ENCODE peak calls at places on chromosomes 13 and 19, in five cellular contexts. A is CD4-positive, alpha-beta T cell; W is Peyer's patch; P is psoas muscle; N is heart right ventricle. F is an unnamed sample. For H3K9me3, the result is how much of the 10 kb centered on the place peaks cover.

GRCh38 chr19:45507864-45508680 is 793 bp downstream of the VASP start:
- DNase-seq in A (peak), N (no peak), W (peak), P (peak), F (peak)

GRCh38 chr13:112042496-112042895 is 24.5 kb upstream of the SOX1 start:
- DNase-seq in A (no peak), N (no peak), W (no peak), P (no peak), F (no peak)

GRCh38 chr19:35908977-35909683 is 1.0 kb upstream of the TYROBP start:
- DNase-seq in A (no peak), W (no peak), N (peak), P (peak), F (peak)

GRCh38 chr13:114065926-114066774 is 66.3 kb downstream of the RASA3 start:
- DNase-seq in P (no peak), N (peak), W (no peak), A (no peak), F (no peak)

GRCh38 chr19:11399667-11400066 is 15.6 kb upstream of the EPOR start:
- DNase-seq in W (no peak), A (no peak), N (no peak), P (no peak), F (no peak)

GRCh38 chr19:3366104-3366760 is at the start of gene NFIC:
- DNase-seq in N (peak), P (peak), A (peak), W (peak), F (peak)

GRCh38 chr13:42333613-42334328 is 61.8 kb downstream of the AKAP11 start:
- DNase-seq in W (no peak), A (no peak), N (no peak), P (no peak), F (peak)

GRCh38 chr19:45824531-45825262 is 9.6 kb upstream of the RSPH6A start:
- DNase-seq in N (no peak), A (no peak), W (no peak), P (peak), F (no peak)

GRCh38 chr13:73299787-73300186 is 241.0 kb downstream of the KLF5 start:
- DNase-seq in A (no peak), N (no peak), W (no peak), P (no peak), F (no peak)

GRCh38 chr19:37914908-37915307 is 7.9 kb downstream of the SIPA1L3 start:
- DNase-seq in N (no peak), W (no peak), A (no peak), P (no peak), F (no peak)

GRCh38 chr19:23261496-23262020 is 11.4 kb upstream of the ZNF724 start:
- DNase-seq in A (no peak), N (no peak), P (no peak), W (no peak), F (no peak)

GRCh38 chr13:22451345-22451744 is 729.4 kb upstream of the SGCG start:
- DNase-seq in A (no peak), P (peak), N (peak), W (no peak), F (no peak)

GRCh38 chr19:10603084-10603872 is 16.2 kb upstream of the AP1M2 start:
- DNase-seq in A (peak), W (peak), P (peak), N (peak), F (peak)

GRCh38 chr13:113216165-113217056 is 7.0 kb downstream of the CUL4A start:
- DNase-seq in W (no peak), N (peak), A (no peak), P (peak), F (peak)

GRCh38 chr19:44677019-44677809 is 5.9 kb downstream of the CEACAM19 start:
- DNase-seq in N (no peak), W (no peak), P (no peak), A (no peak), F (no peak)

GRCh38 chr13:27135023-27135422 is 36.6 kb downstream of the USP12 start:
- DNase-seq in N (no peak), P (no peak), A (no peak), W (no peak), F (no peak)

GRCh38 chr19:3397266-3398022 is 31.1 kb downstream of the NFIC start:
- DNase-seq in A (no peak), P (peak), N (no peak), W (no peak), F (peak)

GRCh38 chr19:5355076-5355475 is 14.5 kb upstream of the PTPRS start:
- DNase-seq in P (no peak), A (no peak), N (no peak), W (no peak), F (no peak)

GRCh38 chr13:94261163-94261562 is 218.3 kb downstream of the DCT start:
- DNase-seq in N (no peak), P (no peak), A (no peak), W (no peak), F (no peak)

GRCh38 chr19:12574036-12574435 is 22.8 kb upstream of the ZNF564 start:
- DNase-seq in W (no peak), N (no peak), A (no peak), P (no peak), F (no peak)

GRCh38 chr19:49064768-49065611 is at the start of gene NTF4:
- DNase-seq in W (no peak), N (no peak), P (peak), A (no peak), F (peak)

GRCh38 chr19:15672580-15673175 is at the start of gene CYP4F12:
- DNase-seq in W (peak), P (peak), N (peak), A (no peak), F (peak)

GRCh38 chr19:2079076-2079864 is 16.9 kb downstream of the MOB3A start:
- DNase-seq in W (no peak), N (no peak), P (peak), A (no peak), F (no peak)

GRCh38 chr19:38266981-38267597 is 2.7 kb downstream of the SPINT2 start:
- DNase-seq in N (no peak), P (no peak), W (peak), A (no peak), F (peak)

GRCh38 chr19:46924874-46925547 is 64.2 kb downstream of the ARHGAP35 start:
- DNase-seq in A (no peak), P (no peak), N (peak), W (no peak), F (peak)

GRCh38 chr19:18596752-18597157 is 8.2 kb downstream of the REX1BD start:
- DNase-seq in N (no peak), P (peak), A (no peak), W (peak), F (peak)

GRCh38 chr19:10625762-10626138 is 397 bp downstream of the SLC44A2 start:
- DNase-seq in P (no peak), A (no peak), W (no peak), N (no peak), F (no peak)

GRCh38 chr19:54729416-54730188 is 5.4 kb downstream of the KIR3DL3 start:
- DNase-seq in A (no peak), W (no peak), P (no peak), N (no peak), F (no peak)

GRCh38 chr13:51882570-51883225 is 20.9 kb downstream of the CCDC70 start:
- DNase-seq in P (no peak), A (no peak), W (no peak), N (no peak), F (no peak)

DNA sequence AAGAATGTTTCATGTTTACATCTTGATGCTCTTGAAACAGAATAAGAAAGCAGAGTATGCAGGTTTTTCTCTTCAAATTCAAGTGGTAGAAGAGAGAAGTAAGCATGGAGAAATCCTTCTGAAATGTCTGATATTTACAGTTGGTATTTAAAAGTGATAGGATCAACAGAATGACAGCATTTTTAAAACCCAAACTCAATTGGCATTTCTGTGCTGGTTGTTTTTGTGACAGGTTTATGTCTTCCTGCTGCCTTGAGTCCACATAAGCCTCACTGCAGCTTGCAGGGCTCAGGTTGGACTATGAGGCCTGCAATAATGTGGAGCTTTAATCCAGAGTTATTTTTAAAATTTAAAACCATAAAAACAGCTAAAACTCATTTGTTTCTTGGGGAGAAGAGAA is 105.1 kb downstream of the ZAR1L start:
- DNase-seq in P (no peak), W (no peak), A (no peak), N (no peak), F (no peak)
- H3K27ac ChIP-seq in P (no peak), W (no peak), A (no peak), N (peak), F (no peak)

DNA sequence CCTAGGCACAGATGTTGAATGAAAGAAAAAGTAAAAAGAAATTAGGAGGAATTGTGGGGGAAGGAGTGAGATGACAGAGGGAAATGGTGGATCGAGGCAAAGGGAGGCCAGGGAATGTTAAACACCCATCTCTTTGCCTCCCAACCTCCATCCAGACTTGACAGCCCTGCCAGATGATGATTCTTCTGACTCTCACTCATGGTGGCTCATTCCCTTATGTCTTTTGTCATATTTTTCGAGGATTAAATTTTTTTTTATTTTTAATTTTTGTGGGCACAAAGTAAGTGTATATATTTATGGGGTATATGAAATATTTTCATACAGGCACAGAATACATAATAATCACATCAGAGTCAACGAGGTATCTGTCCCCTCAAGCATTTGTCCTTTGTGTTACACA is 42.8 kb downstream of the ADGRE1 start:
- DNase-seq in W (no peak), A (no peak), N (no peak), P (no peak), F (no peak)
- H3K9me3 ChIP-seq in W (under half), A (under half), N (under half), P (under half), F (under half)

GRCh38 chr13:40228486-40228885 is 438.0 kb downstream of the FOXO1 start:
- DNase-seq in W (no peak), A (no peak), N (no peak), P (no peak), F (no peak)
- H3K27ac ChIP-seq in W (no peak), A (no peak), N (no peak), P (no peak), F (no peak)

DNA sequence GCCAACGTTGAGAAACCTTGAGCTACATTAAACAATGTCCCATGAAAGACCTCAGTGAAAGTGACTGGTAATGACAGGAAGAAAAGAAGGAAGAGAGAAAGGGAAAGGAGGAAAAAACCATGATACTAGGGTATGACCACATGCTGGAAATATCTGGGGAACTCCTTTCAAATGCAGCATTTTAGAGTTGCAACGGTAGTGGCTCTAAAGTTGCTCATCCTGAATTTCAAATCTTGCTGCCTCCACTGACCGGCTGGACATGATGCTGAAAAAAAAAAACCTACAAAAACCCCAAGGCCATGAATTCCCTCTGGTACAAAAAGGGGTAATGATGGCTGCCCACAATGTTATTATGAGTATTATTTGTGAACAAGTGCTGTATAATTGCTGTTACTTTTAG is 26.6 kb downstream of the FPR3 start:
- DNase-seq in P (no peak), N (no peak), W (no peak), A (no peak), F (no peak)
- H3K9me3 ChIP-seq in P (under half), N (under half), W (under half), A (under half), F (under half)

DNA sequence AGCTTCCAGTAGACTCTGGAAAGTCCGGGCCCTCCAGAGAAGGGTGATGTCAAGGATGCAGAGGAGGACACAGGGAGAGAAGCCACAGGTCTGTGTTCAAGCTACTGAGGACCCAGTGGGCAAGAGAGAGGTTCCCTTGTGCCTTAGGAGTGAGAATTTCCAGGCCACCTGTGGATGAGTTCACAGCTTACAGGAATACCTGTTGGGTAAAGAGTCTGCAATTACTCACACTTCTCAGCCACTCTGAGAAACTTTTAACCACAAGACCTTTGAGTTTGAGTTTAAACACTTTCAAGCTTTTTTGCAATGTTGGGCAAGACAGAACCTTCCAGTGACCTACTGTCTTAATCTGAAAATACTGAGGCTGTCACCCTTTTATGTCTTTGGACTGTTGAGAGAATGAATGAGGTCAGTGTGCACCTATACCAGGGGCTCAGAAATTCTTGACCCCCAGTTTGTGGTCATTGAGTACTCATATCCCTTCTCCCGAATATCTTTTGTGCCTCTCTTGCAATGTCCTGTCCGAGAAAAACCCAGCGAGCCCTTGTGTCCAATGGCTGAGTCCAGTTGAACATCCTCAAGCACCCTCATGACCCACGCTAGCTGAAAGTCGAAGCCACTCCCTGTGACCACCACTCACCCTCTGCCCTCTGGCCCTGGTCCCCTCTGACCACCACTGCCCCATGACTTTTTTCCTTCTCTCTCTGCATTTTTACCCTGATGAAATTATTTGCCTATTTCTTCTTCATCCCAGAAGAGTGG is 368.5 kb upstream of the ZNF507 start:
- DNase-seq in W (no peak), P (no peak), A (no peak), N (no peak), F (no peak)
- H3K27ac ChIP-seq in W (no peak), P (no peak), A (no peak), N (no peak), F (no peak)

F was measured in small intestine.